ENCODE peak calls at places on chromosome 4, in five cellular contexts. S, R, C, N and K are unnamed samples.

GRCh38 chr4:94603170-94603747 is 151.5 kb downstream of the PDLIM5 start:
- DNase-seq in S (peak), R (peak), C (no peak), N (no peak), K (peak)

GRCh38 chr4:99404595-99405287 is 30.4 kb downstream of the ADH7 start:
- DNase-seq in S (peak), R (peak), C (no peak), N (peak), K (peak)

GRCh38 chr4:139764686-139765085 is 99.1 kb downstream of the MGST2 start:
- DNase-seq in S (no peak), R (no peak), C (no peak), N (no peak), K (no peak)

GRCh38 chr4:6913350-6913749 is 3.7 kb downstream of the TBC1D14 start:
- DNase-seq in S (no peak), R (peak), C (no peak), N (no peak), K (no peak)

GRCh38 chr4:87092389-87093141 is 127.9 kb downstream of the KLHL8 start:
- DNase-seq in S (peak), R (peak), C (peak), N (peak), K (peak)

GRCh38 chr4:6424425-6424824 is 48.0 kb downstream of the PPP2R2C start:
- DNase-seq in S (no peak), R (no peak), C (no peak), N (no peak), K (no peak)

GRCh38 chr4:183201331-183201730 is 102.3 kb downstream of the WWC2 start:
- DNase-seq in S (peak), R (peak), C (no peak), N (no peak), K (peak)

GRCh38 chr4:6378493-6379445 is 93.6 kb downstream of the PPP2R2C start:
- DNase-seq in S (no peak), R (no peak), C (no peak), N (no peak), K (no peak)

GRCh38 chr4:54498661-54499111 is 159.1 kb upstream of the KIT start:
- DNase-seq in S (peak), R (peak), C (no peak), N (no peak), K (peak)

GRCh38 chr4:80926891-80927290 is 103.6 kb upstream of the BMP3 start:
- DNase-seq in S (peak), R (no peak), C (no peak), N (no peak), K (no peak)

GRCh38 chr4:84852081-84852480 is 114.4 kb downstream of the WDFY3 start:
- DNase-seq in S (peak), R (peak), C (no peak), N (no peak), K (peak)

GRCh38 chr4:184550476-184550875 is 76.1 kb upstream of the IRF2 start:
- DNase-seq in S (peak), R (no peak), C (no peak), N (no peak), K (no peak)

GRCh38 chr4:2252530-2252924 is 9.4 kb downstream of the MXD4 start:
- DNase-seq in S (no peak), R (no peak), C (peak), N (no peak), K (no peak)

GRCh38 chr4:1470816-1471442 is 64.7 kb upstream of the NKX1-1 start:
- DNase-seq in S (no peak), R (no peak), C (peak), N (no peak), K (no peak)

GRCh38 chr4:122364700-122365404 is 14.0 kb upstream of the ADAD1 start:
- DNase-seq in S (no peak), R (no peak), C (no peak), N (no peak), K (no peak)

GRCh38 chr4:176011523-176011922 is 54.1 kb upstream of the WDR17 start:
- DNase-seq in S (no peak), R (peak), C (no peak), N (no peak), K (no peak)

GRCh38 chr4:184461711-184462110 is 12.6 kb downstream of the IRF2 start:
- DNase-seq in S (no peak), R (no peak), C (no peak), N (no peak), K (no peak)

GRCh38 chr4:121594796-121595526 is 101.8 kb downstream of the ANXA5 start:
- DNase-seq in S (peak), R (peak), C (no peak), N (no peak), K (peak)

GRCh38 chr4:148116264-148116663 is 325.9 kb downstream of the NR3C2 start:
- DNase-seq in S (peak), R (no peak), C (no peak), N (peak), K (peak)

GRCh38 chr4:99979872-99980271 is 29.8 kb upstream of the H2AZ1 start:
- DNase-seq in S (peak), R (no peak), C (no peak), N (no peak), K (peak)

GRCh38 chr4:108029321-108029720 is 39.6 kb downstream of the HADH start:
- DNase-seq in S (peak), R (no peak), C (no peak), N (no peak), K (no peak)

GRCh38 chr4:153418114-153418513 is 48.0 kb upstream of the TMEM131L start:
- DNase-seq in S (peak), R (no peak), C (no peak), N (no peak), K (peak)

GRCh38 chr4:1365271-1366178 is 18.5 kb downstream of the UVSSA start:
- DNase-seq in S (no peak), R (no peak), C (no peak), N (no peak), K (no peak)

GRCh38 chr4:921830-922331 is 10.2 kb downstream of the GAK start:
- DNase-seq in S (no peak), R (no peak), C (peak), N (no peak), K (no peak)

GRCh38 chr4:15766821-15767220 is 11.3 kb upstream of the CD38 start:
- DNase-seq in S (no peak), R (no peak), C (no peak), N (no peak), K (no peak)

GRCh38 chr4:95540227-95540626 is 8.5 kb downstream of the UNC5C start:
- DNase-seq in S (no peak), R (no peak), C (no peak), N (no peak), K (no peak)

GRCh38 chr4:76449362-76449767 is 14.3 kb downstream of the SHROOM3 start:
- DNase-seq in S (peak), R (peak), C (no peak), N (no peak), K (peak)

GRCh38 chr4:140244328-140244727 is 90.3 kb upstream of the MAML3 start:
- DNase-seq in S (no peak), R (no peak), C (no peak), N (no peak), K (no peak)

GRCh38 chr4:30828290-30828926 is 108.2 kb downstream of the PCDH7 start:
- DNase-seq in S (peak), R (peak), C (no peak), N (no peak), K (peak)

GRCh38 chr4:93828830-93829530 is 427 bp downstream of the ATOH1 start:
- DNase-seq in S (no peak), R (no peak), C (peak), N (no peak), K (no peak)

GRCh38 chr4:24573582-24573981 is 10.8 kb downstream of the DHX15 start:
- DNase-seq in S (no peak), R (no peak), C (no peak), N (no peak), K (no peak)